ENCODE peak calls at places on chromosomes 5 and 9, in ten cellular contexts. L, A, H, B, D, N, K, Q, F and M are unnamed samples.

GRCh38 chr9:91586282-91586681 is 162.7 kb upstream of the NFIL3 start:
- DNase-seq in L (no peak), A (no peak), H (no peak), B (no peak), D (no peak), N (no peak), K (no peak), Q (no peak), F (no peak), M (no peak)

GRCh38 chr5:38258319-38259061 is at the start of gene EGFLAM:
- DNase-seq in L (peak), A (peak), H (no peak), B (peak), D (peak), N (no peak), K (no peak), Q (no peak), F (peak), M (no peak)

GRCh38 chr9:26725573-26725972 is 167.0 kb downstream of the CAAP1 start:
- DNase-seq in L (no peak), A (no peak), H (no peak), B (no peak), D (no peak), N (no peak), K (no peak), Q (no peak), F (no peak), M (no peak)

GRCh38 chr5:76819851-76820280 is 1.0 kb downstream of the F2RL1 start:
- DNase-seq in L (no peak), A (peak), H (no peak), B (no peak), D (peak), N (no peak), K (no peak), Q (no peak), F (no peak), M (no peak)

GRCh38 chr9:126514037-126514821 is 99.5 kb upstream of the LMX1B start:
- DNase-seq in L (peak), A (peak), H (peak), B (peak), D (peak), N (no peak), K (no peak), Q (no peak), F (peak), M (peak)

GRCh38 chr5:33091571-33092363 is 349.0 kb upstream of the TARS1 start:
- DNase-seq in L (no peak), A (no peak), H (peak), B (no peak), D (no peak), N (no peak), K (no peak), Q (no peak), F (no peak), M (peak)

GRCh38 chr9:92228628-92229027 is 64.9 kb downstream of the IARS1 start:
- DNase-seq in L (no peak), A (no peak), H (no peak), B (no peak), D (no peak), N (no peak), K (no peak), Q (no peak), F (no peak), M (no peak)

GRCh38 chr9:130857864-130858730 is 23.0 kb downstream of the ABL1 start:
- DNase-seq in L (peak), A (peak), H (peak), B (no peak), D (no peak), N (peak), K (peak), Q (no peak), F (no peak), M (peak)

GRCh38 chr9:806285-807156 is 35.0 kb upstream of the DMRT1 start:
- DNase-seq in L (no peak), A (peak), H (peak), B (no peak), D (peak), N (no peak), K (no peak), Q (no peak), F (peak), M (peak)

GRCh38 chr9:137449931-137450537 is 8.9 kb upstream of the ENTPD8 start:
- DNase-seq in L (peak), A (no peak), H (no peak), B (no peak), D (no peak), N (no peak), K (no peak), Q (no peak), F (no peak), M (no peak)

GRCh38 chr5:67214713-67215591 is 18.4 kb upstream of the CD180 start:
- DNase-seq in L (no peak), A (peak), H (no peak), B (no peak), D (no peak), N (no peak), K (no peak), Q (no peak), F (no peak), M (no peak)

GRCh38 chr5:171857537-171857936 is 71.9 kb downstream of the SMIM23 start:
- DNase-seq in L (peak), A (no peak), H (no peak), B (no peak), D (no peak), N (no peak), K (no peak), Q (no peak), F (no peak), M (no peak)

GRCh38 chr5:175254155-175254554 is 189.8 kb downstream of the DRD1 start:
- DNase-seq in L (no peak), A (peak), H (peak), B (peak), D (no peak), N (no peak), K (no peak), Q (no peak), F (no peak), M (peak)

GRCh38 chr9:85212209-85212608 is 529.5 kb downstream of the AGTPBP1 start:
- DNase-seq in L (no peak), A (no peak), H (no peak), B (no peak), D (peak), N (no peak), K (no peak), Q (no peak), F (no peak), M (no peak)

GRCh38 chr9:94864183-94864582 is 137.7 kb downstream of the AOPEP start:
- DNase-seq in L (no peak), A (no peak), H (peak), B (no peak), D (no peak), N (no peak), K (no peak), Q (no peak), F (no peak), M (no peak)

GRCh38 chr9:37559855-37560592 is 16.2 kb downstream of the FBXO10 start:
- DNase-seq in L (no peak), A (no peak), H (no peak), B (no peak), D (no peak), N (no peak), K (no peak), Q (no peak), F (no peak), M (no peak)

GRCh38 chr9:16385590-16386578 is 484.6 kb downstream of the BNC2 start:
- DNase-seq in L (no peak), A (no peak), H (peak), B (no peak), D (peak), N (no peak), K (no peak), Q (no peak), F (no peak), M (peak)

GRCh38 chr9:16828335-16829281 is 41.9 kb downstream of the BNC2 start:
- DNase-seq in L (peak), A (peak), H (peak), B (peak), D (no peak), N (peak), K (no peak), Q (no peak), F (peak), M (peak)

GRCh38 chr9:137117269-137117731 is 2.8 kb upstream of the DPP7 start:
- DNase-seq in L (no peak), A (no peak), H (no peak), B (no peak), D (no peak), N (no peak), K (no peak), Q (no peak), F (no peak), M (no peak)

GRCh38 chr5:10172242-10172641 is 77.4 kb downstream of the ATPSCKMT start:
- DNase-seq in L (no peak), A (no peak), H (no peak), B (no peak), D (no peak), N (no peak), K (no peak), Q (no peak), F (no peak), M (no peak)

GRCh38 chr9:27355166-27355565 is 58.2 kb upstream of the EQTN start:
- DNase-seq in L (no peak), A (no peak), H (no peak), B (no peak), D (no peak), N (no peak), K (no peak), Q (no peak), F (no peak), M (no peak)

GRCh38 chr9:131082774-131083512 is 13.4 kb upstream of the AIF1L start:
- DNase-seq in L (no peak), A (no peak), H (no peak), B (no peak), D (peak), N (no peak), K (no peak), Q (no peak), F (no peak), M (no peak)

GRCh38 chr5:143025376-143025775 is 255.2 kb downstream of the ARHGAP26 start:
- DNase-seq in L (no peak), A (no peak), H (no peak), B (no peak), D (no peak), N (no peak), K (no peak), Q (no peak), F (peak), M (no peak)

GRCh38 chr9:72882117-72882775 is 70.6 kb downstream of the ALDH1A1 start:
- DNase-seq in L (no peak), A (no peak), H (no peak), B (peak), D (no peak), N (no peak), K (peak), Q (no peak), F (no peak), M (no peak)

GRCh38 chr9:90458485-90458884 is 184.1 kb downstream of the DIRAS2 start:
- DNase-seq in L (no peak), A (peak), H (no peak), B (no peak), D (no peak), N (no peak), K (no peak), Q (no peak), F (peak), M (no peak)

GRCh38 chr9:98652741-98653140 is 56.0 kb downstream of the GABBR2 start:
- DNase-seq in L (no peak), A (no peak), H (no peak), B (no peak), D (no peak), N (no peak), K (no peak), Q (no peak), F (no peak), M (no peak)

GRCh38 chr5:138974227-138975063 is 99.3 kb upstream of the LRRTM2 start:
- DNase-seq in L (peak), A (peak), H (peak), B (peak), D (no peak), N (peak), K (peak), Q (no peak), F (no peak), M (no peak)

GRCh38 chr9:113656771-113657670 is 193.5 kb downstream of the RGS3 start:
- DNase-seq in L (no peak), A (no peak), H (no peak), B (no peak), D (no peak), N (no peak), K (no peak), Q (no peak), F (no peak), M (no peak)

GRCh38 chr9:113654605-113655193 is 191.2 kb downstream of the RGS3 start:
- DNase-seq in L (peak), A (peak), H (no peak), B (peak), D (no peak), N (peak), K (peak), Q (no peak), F (no peak), M (no peak)

GRCh38 chr9:113651896-113652295 is 188.4 kb downstream of the RGS3 start:
- DNase-seq in L (no peak), A (no peak), H (no peak), B (no peak), D (no peak), N (no peak), K (no peak), Q (no peak), F (no peak), M (no peak)

GRCh38 chr9:113652355-113653152 is 189.0 kb downstream of the RGS3 start:
- DNase-seq in L (no peak), A (no peak), H (no peak), B (no peak), D (no peak), N (no peak), K (no peak), Q (no peak), F (no peak), M (no peak)

GRCh38 chr9:113653746-113654604 is 190.4 kb downstream of the RGS3 start:
- DNase-seq in L (no peak), A (no peak), H (no peak), B (peak), D (no peak), N (no peak), K (no peak), Q (no peak), F (no peak), M (no peak)
- TF ChIP-seq CTCF in L (no peak), A (no peak), H (no peak), B (no peak), D (no peak), N (no peak), K (no peak), Q (no peak), F (no peak), M (no peak)

DNA sequence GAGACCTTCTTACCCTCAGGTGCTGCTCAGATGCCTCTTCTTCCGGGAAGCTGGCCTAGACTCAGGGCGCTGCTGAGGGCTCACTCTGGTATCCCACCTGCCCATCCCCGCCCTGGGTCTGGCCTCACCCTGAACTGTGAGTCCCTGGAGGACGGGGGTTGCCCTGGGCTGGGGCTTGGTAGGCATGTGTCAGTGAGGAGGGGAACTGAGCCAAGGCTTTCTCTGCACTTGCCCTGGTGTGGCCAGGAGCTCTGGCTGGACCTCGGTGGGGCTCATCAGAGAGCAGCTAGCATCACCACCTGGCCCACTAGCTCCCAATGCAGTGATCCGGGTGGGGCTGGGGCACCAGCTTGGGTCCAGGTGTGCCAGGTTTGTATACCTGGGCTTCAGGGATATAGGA is 15.6 kb downstream of the PLEKHG4B start:
- DNase-seq in L (no peak), A (no peak), H (no peak), B (no peak), D (no peak), N (no peak), K (no peak), Q (no peak), F (no peak), M (no peak)
- TF ChIP-seq CTCF in L (no peak), A (no peak), H (no peak), B (no peak), D (no peak), N (no peak), K (no peak), Q (no peak), F (no peak), M (no peak)

GRCh38 chr9:115691097-115691496 is 462.5 kb upstream of the PAPPA start:
- DNase-seq in L (no peak), A (no peak), H (peak), B (no peak), D (peak), N (no peak), K (no peak), Q (no peak), F (no peak), M (peak)

GRCh38 chr9:115691686-115692085 is 461.9 kb upstream of the PAPPA start:
- DNase-seq in L (no peak), A (no peak), H (peak), B (no peak), D (peak), N (no peak), K (no peak), Q (no peak), F (no peak), M (peak)

GRCh38 chr9:115686069-115686468 is 467.5 kb upstream of the PAPPA start:
- DNase-seq in L (no peak), A (no peak), H (no peak), B (no peak), D (no peak), N (no peak), K (no peak), Q (no peak), F (no peak), M (no peak)

GRCh38 chr9:115689331-115689730 is 464.3 kb upstream of the PAPPA start:
- DNase-seq in L (no peak), A (no peak), H (no peak), B (no peak), D (no peak), N (no peak), K (no peak), Q (no peak), F (no peak), M (no peak)

DNA sequence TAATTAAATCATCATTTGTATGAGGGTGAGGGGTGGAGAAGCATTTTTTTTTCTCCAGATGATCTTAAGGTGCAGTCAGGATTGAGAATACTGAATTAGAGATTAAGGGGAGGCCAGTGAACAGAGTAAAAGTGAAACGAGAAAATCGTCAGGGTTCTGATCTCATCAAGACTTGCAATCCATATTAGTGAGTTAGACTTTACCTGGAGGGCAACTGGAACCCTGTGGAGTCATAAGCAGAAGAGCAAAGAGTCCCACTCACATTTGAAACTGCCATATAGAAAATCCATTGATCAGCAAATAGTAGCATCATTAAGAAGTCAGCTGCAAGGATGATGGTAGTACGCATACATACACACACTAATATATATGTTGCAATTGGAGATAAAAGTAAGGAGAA is 466.2 kb upstream of the PAPPA start:
- DNase-seq in L (no peak), A (no peak), H (no peak), B (no peak), D (no peak), N (no peak), K (no peak), Q (no peak), F (no peak), M (no peak)
- TF ChIP-seq CTCF in L (no peak), A (no peak), H (no peak), B (no peak), D (no peak), N (no peak), K (no peak), Q (no peak), F (no peak), M (no peak)

DNA sequence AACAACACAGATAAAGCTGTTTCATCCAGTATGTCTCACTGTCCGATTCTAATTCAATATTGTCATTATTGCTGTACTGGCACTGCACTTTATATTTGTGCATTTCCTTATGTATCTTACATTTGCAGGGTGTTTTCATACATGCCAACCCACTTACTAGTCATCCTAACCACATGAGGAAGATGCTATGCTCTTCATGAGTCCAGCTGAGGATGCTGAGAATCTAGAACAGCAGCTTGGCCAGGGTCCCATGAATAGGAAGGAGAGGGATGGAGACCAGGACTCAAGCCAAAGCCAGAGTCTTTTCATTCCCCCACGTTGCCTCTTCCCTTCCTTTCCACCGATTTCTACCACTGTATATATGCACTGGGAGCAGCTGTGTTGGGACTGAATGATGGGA is 292.8 kb upstream of the KLF4 start:
- DNase-seq in L (no peak), A (no peak), H (peak), B (no peak), D (no peak), N (no peak), K (no peak), Q (no peak), F (no peak), M (no peak)
- TF ChIP-seq CTCF in L (no peak), A (no peak), H (no peak), B (no peak), D (no peak), N (no peak), K (no peak), Q (no peak), F (no peak), M (no peak)

DNA sequence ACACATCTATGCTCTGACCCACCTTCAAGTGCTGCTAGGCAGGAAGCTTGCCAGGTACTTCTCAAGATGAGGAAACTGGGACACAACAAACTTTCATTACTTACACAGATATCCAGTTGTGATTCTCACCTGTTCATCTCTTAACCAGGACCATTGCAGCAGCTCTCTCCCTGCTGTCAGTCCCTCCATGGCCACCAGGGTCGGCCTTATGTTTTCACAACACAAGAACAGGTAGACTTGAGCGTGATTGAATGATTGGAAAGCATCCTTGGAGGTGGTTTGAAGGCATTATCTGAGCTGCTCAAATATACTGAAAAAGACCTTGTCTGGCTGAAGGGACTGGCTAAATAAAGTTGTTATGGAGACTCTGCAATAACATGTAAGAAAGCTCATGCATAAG is 94.4 kb downstream of the MTREX start:
- DNase-seq in L (no peak), A (no peak), H (no peak), B (no peak), D (no peak), N (no peak), K (no peak), Q (no peak), F (no peak), M (no peak)
- TF ChIP-seq CTCF in L (no peak), A (no peak), H (no peak), B (no peak), D (no peak), N (no peak), K (no peak), Q (no peak), F (peak), M (peak)

DNA sequence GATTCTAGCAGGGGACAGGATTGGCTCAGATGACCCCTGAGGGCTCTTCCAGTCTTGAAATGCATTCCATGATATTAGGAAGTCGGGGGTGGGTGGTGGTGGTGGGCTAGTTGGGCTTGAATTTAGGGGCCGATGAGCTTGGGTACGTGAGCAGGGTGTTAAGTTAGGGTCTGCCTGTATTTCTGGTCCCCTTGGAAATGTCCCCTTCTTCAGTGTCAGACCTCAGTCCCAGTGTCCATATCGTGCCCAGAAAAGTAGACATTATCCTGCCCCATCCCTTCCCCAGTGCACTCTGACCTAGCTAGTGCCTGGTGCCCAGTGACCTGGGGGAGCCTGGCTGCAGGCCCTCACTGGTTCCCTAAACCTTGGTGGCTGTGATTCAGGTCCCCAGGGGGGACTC is 2.9 kb upstream of the MYOZ3 start:
- DNase-seq in L (no peak), A (no peak), H (no peak), B (no peak), D (no peak), N (peak), K (no peak), Q (no peak), F (no peak), M (no peak)
- TF ChIP-seq CTCF in L (no peak), A (no peak), H (no peak), B (no peak), D (no peak), N (no peak), K (no peak), Q (no peak), F (no peak), M (no peak)